ENCODE peak calls at places on chromosome 12, in eight cellular contexts. L, B, Q, C, P, W, N and K are unnamed samples.

GRCh38 chr12:34291426-34291901 is 269.2 kb downstream of the ALG10 start:
- DNase-seq in B (no peak), P (no peak), W (no peak), Q (no peak), C (no peak), L (no peak), N (no peak), K (no peak)

GRCh38 chr12:96241484-96242256 is 47.5 kb downstream of the ELK3 start:
- DNase-seq in Q (peak; percentile 27), C (peak; percentile 31), N (no peak), L (no peak), B (no peak), W (no peak), P (no peak), K (no peak)

GRCh38 chr12:80504389-80505153 is 60.5 kb downstream of the PTPRQ start:
- DNase-seq in L (no peak), Q (no peak), P (no peak), N (no peak), C (no peak), B (no peak), W (no peak), K (no peak)

GRCh38 chr12:110252716-110253115 is 28.3 kb upstream of the ATP2A2 start:
- DNase-seq in P (no peak), N (no peak), B (no peak), L (peak; percentile 48), W (no peak), C (no peak), Q (no peak), K (no peak)

GRCh38 chr12:51071663-51072062 is 11.7 kb downstream of the CSRNP2 start:
- DNase-seq in W (no peak), P (no peak), N (peak; percentile 16), L (no peak), C (no peak), Q (no peak), B (no peak), K (no peak)

GRCh38 chr12:131226345-131227265 is 272.9 kb downstream of the ADGRD1 start:
- DNase-seq in W (no peak), L (peak; percentile 57), C (no peak), B (no peak), N (no peak), P (no peak), Q (peak; percentile 39), K (no peak)

GRCh38 chr12:50986961-50987737 is 34.8 kb downstream of the HIGD1C start:
- DNase-seq in Q (peak; percentile 83), B (peak; percentile 47), L (peak; percentile 44), P (peak; percentile 48), W (no peak), N (peak; percentile 46), C (peak; percentile 60), K (peak; percentile 15)

GRCh38 chr12:27840229-27840999 is 60.4 kb upstream of the MANSC4 start:
- DNase-seq in P (no peak), N (no peak), W (no peak), B (no peak), C (no peak), Q (no peak), L (no peak), K (no peak)

GRCh38 chr12:120361506-120362208 is 7.3 kb downstream of the MSI1 start:
- DNase-seq in Q (peak; percentile 97), B (no peak), C (no peak), L (peak; percentile 98), P (no peak), N (no peak), W (no peak), K (no peak)

GRCh38 chr12:104407922-104408321 is 48.8 kb upstream of the CHST11 start:
- DNase-seq in W (no peak), B (no peak), P (no peak), Q (no peak), L (no peak), C (peak; percentile 46), N (no peak), K (no peak)

DNA sequence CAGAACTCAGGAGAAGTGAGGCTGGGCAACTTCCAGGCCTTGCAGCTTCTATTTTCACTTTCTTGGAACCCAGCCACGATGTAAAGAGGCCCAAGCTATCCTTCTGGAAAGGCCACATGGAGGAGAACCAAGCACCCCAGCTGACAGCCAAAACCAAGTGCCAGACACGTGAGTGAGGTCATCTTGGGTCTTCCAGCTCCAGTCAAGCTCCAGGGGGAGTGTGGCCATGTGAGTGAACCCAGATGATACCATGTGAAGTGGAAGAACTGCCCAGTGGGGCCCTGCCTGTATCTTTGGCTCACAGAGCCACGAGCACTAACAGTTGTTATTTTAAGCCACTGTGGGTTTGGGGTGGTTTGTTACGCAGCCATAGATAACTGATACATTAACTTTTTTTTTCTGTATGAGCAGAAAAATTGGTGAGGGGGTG is 126.8 kb upstream of the MAP1LC3B2 start:
- DNase-seq in Q (no peak), B (no peak), C (no peak), N (no peak), L (no peak), P (no peak), W (no peak), K (no peak)
- TF ChIP-seq REST in Q (no peak), B (no peak), C (no peak), N (no peak), L (no peak), P (no peak), W (no peak), K (no peak)

GRCh38 chr12:4133029-4133428 is 140.5 kb upstream of the CCND2 start:
- DNase-seq in W (no peak), N (no peak), P (no peak), C (no peak), L (no peak), Q (no peak), B (no peak), K (no peak)

GRCh38 chr12:4134434-4134762 is 139.2 kb upstream of the CCND2 start:
- DNase-seq in Q (peak; percentile 92), N (no peak), W (no peak), C (no peak), B (no peak), P (no peak), L (no peak), K (no peak)

GRCh38 chr12:4133636-4134433 is 139.7 kb upstream of the CCND2 start:
- DNase-seq in P (no peak), C (no peak), B (peak; percentile 39), L (no peak), W (no peak), Q (peak; percentile 57), N (no peak), K (no peak)

GRCh38 chr12:4137015-4137414 is 136.5 kb upstream of the CCND2 start:
- DNase-seq in C (no peak), L (no peak), Q (no peak), W (no peak), N (no peak), B (peak; percentile 24), P (no peak), K (no peak)

DNA sequence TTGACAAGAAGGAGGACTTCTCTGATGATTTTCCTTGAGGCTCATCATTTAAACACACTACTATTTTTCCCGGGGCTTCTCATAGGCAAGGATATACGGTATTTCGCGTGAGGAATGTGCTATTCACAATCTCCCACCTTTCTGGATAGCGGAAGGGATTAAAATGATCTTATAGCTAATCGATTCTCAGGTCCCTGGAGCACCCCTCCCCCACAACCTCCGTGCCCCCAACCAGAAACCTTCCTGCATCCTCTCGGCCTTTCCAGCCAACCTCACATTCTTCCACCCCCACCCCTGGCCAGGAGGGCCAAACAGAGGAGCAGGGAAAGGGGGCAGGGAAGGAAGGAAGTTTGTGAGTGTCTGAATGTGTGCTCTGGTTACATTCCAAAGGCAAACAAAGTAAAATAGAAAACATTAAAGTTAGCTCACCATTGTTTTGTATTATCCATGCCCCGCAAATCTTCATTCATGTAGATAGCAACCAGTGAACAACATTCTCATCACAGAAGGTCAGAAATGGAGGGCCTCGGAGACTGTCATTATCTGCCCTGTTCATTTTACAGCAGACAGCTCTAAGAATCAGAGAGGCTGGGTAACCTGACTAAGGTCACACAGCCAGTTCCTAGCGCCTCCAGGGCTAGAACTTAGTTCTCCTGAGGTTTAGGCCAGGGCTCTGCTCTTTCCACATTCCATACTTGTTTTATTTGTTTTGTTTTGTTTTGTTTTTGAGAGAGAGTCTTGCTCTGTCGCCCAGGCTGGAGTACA is 138.5 kb upstream of the CCND2 start:
- DNase-seq in N (no peak), B (no peak), C (no peak), P (no peak), Q (peak; percentile 97), L (no peak), W (no peak), K (no peak)
- TF ChIP-seq REST in N (no peak), B (no peak), C (no peak), P (no peak), Q (no peak), L (no peak), W (no peak), K (no peak)

GRCh38 chr12:6067152-6067916 is 57.1 kb downstream of the VWF start:
- DNase-seq in Q (peak; percentile 79), N (peak; percentile 56), W (no peak), B (no peak), C (peak; percentile 69), P (peak; percentile 30), L (peak; percentile 60), K (peak; percentile 76)

GRCh38 chr12:6066651-6067050 is 57.8 kb downstream of the VWF start:
- DNase-seq in C (no peak), L (no peak), Q (no peak), P (no peak), N (no peak), W (no peak), B (no peak), K (no peak)

GRCh38 chr12:6065872-6066217 is 58.6 kb downstream of the VWF start:
- DNase-seq in W (no peak), N (no peak), L (no peak), Q (no peak), B (no peak), P (no peak), C (no peak), K (no peak)

GRCh38 chr12:6069452-6070093 is 54.9 kb downstream of the VWF start:
- DNase-seq in N (no peak), P (no peak), B (no peak), C (no peak), Q (no peak), W (no peak), L (no peak), K (no peak)

GRCh38 chr12:6068226-6068625 is 56.2 kb downstream of the VWF start:
- DNase-seq in P (no peak), W (no peak), C (no peak), L (no peak), Q (no peak), B (no peak), N (no peak), K (no peak)
- TF ChIP-seq REST in P (no peak), W (no peak), C (no peak), L (no peak), Q (no peak), B (no peak), N (no peak), K (no peak)

DNA sequence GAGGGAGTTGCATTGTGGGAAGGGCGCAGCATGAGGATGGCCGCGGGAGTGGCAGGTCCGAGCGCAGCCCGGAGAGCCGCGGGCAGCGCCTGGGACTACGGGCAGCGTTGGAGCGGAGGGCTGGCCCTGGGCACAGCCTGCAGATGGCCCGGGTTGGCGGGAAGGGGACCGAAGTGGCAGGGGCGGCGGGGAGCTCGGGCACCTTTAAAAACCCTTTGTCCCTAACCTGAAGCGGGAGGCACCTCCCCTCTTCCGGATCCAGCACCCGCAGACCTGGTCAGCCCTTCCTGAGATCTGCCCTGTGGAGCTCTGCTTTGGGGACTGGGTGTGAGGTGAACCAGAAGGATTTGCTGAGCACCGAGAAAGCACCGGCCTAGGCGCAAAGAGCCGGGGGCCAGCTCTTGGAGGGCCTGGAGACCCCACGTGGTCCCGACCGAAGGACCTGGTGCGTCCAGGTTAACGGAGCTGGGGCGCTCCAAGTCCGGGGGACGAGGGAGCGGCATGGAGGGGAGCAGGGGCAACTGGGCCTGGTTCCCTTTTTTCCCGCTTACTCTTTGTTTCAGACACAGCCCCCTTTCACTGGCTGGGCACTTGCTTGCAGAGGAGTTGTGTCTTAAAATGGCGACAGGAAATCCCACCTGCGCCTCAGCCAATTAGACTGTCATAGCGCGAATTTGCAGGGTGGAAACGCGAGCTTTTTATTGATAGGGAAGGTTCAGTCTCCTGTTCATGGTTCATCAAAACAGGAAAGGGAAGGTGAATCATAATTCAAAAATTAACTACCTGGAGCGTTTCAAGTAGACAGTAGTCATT is 792 bp upstream of the SLC38A1 start:
- DNase-seq in Q (peak; percentile 74), P (no peak), N (no peak), B (no peak), C (no peak), W (no peak), L (no peak), K (no peak)
- TF ChIP-seq REST in Q (no peak), P (no peak), N (no peak), B (no peak), C (no peak), W (no peak), L (no peak), K (no peak)